ENCODE peak calls at places on chromosomes 6 and 20, in ten cellular contexts. U, J, B, O, Z, K, P, H, S and F are unnamed samples.

GRCh38 chr6:167493310-167493709 is 168.4 kb downstream of the TTLL2 start:
- DNase-seq in S (no peak), K (no peak), O (no peak), B (no peak), J (no peak), Z (no peak), U (no peak), P (no peak), H (no peak), F (no peak)

GRCh38 chr6:113476937-113477839 is 380.0 kb upstream of the MARCKS start:
- DNase-seq in B (no peak), U (no peak), K (no peak), H (no peak), O (peak), Z (peak), P (no peak), J (no peak), S (no peak), F (no peak)

GRCh38 chr6:158620963-158621693 is 23.4 kb downstream of the DYNLT1 start:
- DNase-seq in K (no peak), Z (no peak), H (no peak), S (no peak), U (no peak), P (no peak), B (no peak), O (no peak), J (no peak), F (no peak)

GRCh38 chr20:23253524-23253923 is 97.1 kb upstream of the NXT1 start:
- DNase-seq in P (no peak), H (no peak), B (no peak), Z (no peak), U (no peak), O (no peak), S (no peak), J (no peak), K (no peak), F (no peak)

GRCh38 chr20:47785900-47786762 is 850 bp upstream of the SULF2 start:
- DNase-seq in B (peak), Z (peak), P (no peak), S (no peak), H (peak), J (peak), U (peak), K (peak), O (peak), F (peak)

GRCh38 chr6:105911106-105911629 is 175.0 kb upstream of the PRDM1 start:
- DNase-seq in K (no peak), B (no peak), Z (no peak), J (no peak), O (no peak), U (no peak), S (no peak), P (no peak), H (no peak), F (no peak)

GRCh38 chr20:63191400-63191799 is 24.5 kb downstream of the YTHDF1 start:
- DNase-seq in B (no peak), U (no peak), P (no peak), O (no peak), Z (no peak), H (no peak), J (no peak), S (no peak), K (no peak), F (no peak)

GRCh38 chr6:104580452-104580851 is 279.3 kb downstream of the HACE1 start:
- DNase-seq in K (no peak), B (no peak), O (no peak), Z (no peak), U (no peak), H (no peak), P (no peak), S (no peak), J (no peak), F (no peak)

GRCh38 chr20:24675651-24676352 is 206.4 kb downstream of the SYNDIG1 start:
- DNase-seq in K (no peak), J (no peak), Z (no peak), S (no peak), B (no peak), P (no peak), H (no peak), O (no peak), U (no peak), F (no peak)

GRCh38 chr20:40844285-40844684 is 155.2 kb upstream of the MAFB start:
- DNase-seq in B (no peak), J (no peak), P (no peak), K (no peak), H (peak), O (no peak), Z (no peak), S (no peak), U (no peak), F (no peak)

GRCh38 chr6:35295521-35296315 is 1.9 kb upstream of the DEF6 start:
- DNase-seq in S (no peak), J (no peak), U (no peak), H (no peak), B (no peak), Z (no peak), K (no peak), O (no peak), P (no peak), F (no peak)

GRCh38 chr20:25246182-25246943 is 1.5 kb upstream of the PYGB start:
- DNase-seq in J (no peak), B (no peak), K (no peak), P (no peak), U (no peak), H (no peak), S (no peak), Z (no peak), O (no peak), F (no peak)

GRCh38 chr6:105954148-105954547 is 132.0 kb upstream of the PRDM1 start:
- DNase-seq in S (no peak), P (no peak), Z (no peak), J (no peak), B (no peak), U (no peak), H (no peak), K (no peak), O (no peak), F (no peak)

GRCh38 chr6:122696079-122696478 is 83.4 kb upstream of the FABP7 start:
- DNase-seq in P (no peak), Z (peak), H (no peak), S (no peak), U (no peak), K (peak), O (no peak), B (no peak), J (no peak), F (no peak)

GRCh38 chr6:12610862-12611261 is 105.7 kb upstream of the PHACTR1 start:
- DNase-seq in H (no peak), P (no peak), K (no peak), S (no peak), B (no peak), U (no peak), O (no peak), Z (no peak), J (no peak), F (no peak)

GRCh38 chr20:45827712-45828111 is 600 bp upstream of the TNNC2 start:
- DNase-seq in U (no peak), P (no peak), K (no peak), O (no peak), J (no peak), H (no peak), B (no peak), Z (no peak), S (no peak), F (no peak)

GRCh38 chr6:35449287-35449881 is 2.8 kb upstream of the FANCE start:
- DNase-seq in S (no peak), O (no peak), J (peak), B (no peak), U (peak), K (peak), Z (peak), H (peak), P (no peak), F (peak)

GRCh38 chr6:124393536-124393935 is 568.7 kb upstream of the RNF217 start:
- DNase-seq in S (no peak), K (no peak), H (no peak), B (no peak), J (no peak), P (no peak), O (no peak), U (no peak), Z (peak), F (no peak)

GRCh38 chr6:30743099-30744053 is 889 bp upstream of the FLOT1 start:
- DNase-seq in K (peak), Z (no peak), H (no peak), B (no peak), O (no peak), U (peak), P (no peak), S (no peak), J (no peak), F (no peak)

GRCh38 chr6:52174118-52174517 is 12.1 kb upstream of the IL17A start:
- DNase-seq in Z (no peak), P (no peak), K (no peak), O (no peak), B (no peak), J (no peak), H (no peak), S (no peak), U (no peak), F (no peak)

GRCh38 chr6:144662812-144663211 is 377.7 kb downstream of the UTRN start:
- DNase-seq in O (no peak), U (no peak), Z (no peak), K (no peak), P (no peak), J (no peak), H (no peak), B (no peak), S (no peak), F (no peak)

GRCh38 chr20:36199293-36200257 is 36.7 kb upstream of the AAR2 start:
- DNase-seq in J (peak), O (peak), K (peak), Z (peak), H (peak), P (peak), B (peak), U (peak), S (peak), F (peak)

GRCh38 chr6:44100088-44100550 is 27.1 kb downstream of the MRPL14 start:
- DNase-seq in S (no peak), P (no peak), H (no peak), Z (no peak), J (no peak), B (no peak), K (peak), U (no peak), O (peak), F (peak)

GRCh38 chr6:70118670-70119069 is 184.2 kb downstream of the COL9A1 start:
- DNase-seq in U (no peak), P (no peak), Z (no peak), H (no peak), S (no peak), B (no peak), K (no peak), O (no peak), J (no peak), F (no peak)

GRCh38 chr6:158149641-158150040 is 18.4 kb downstream of the SERAC1 start:
- DNase-seq in B (no peak), K (peak), O (no peak), H (no peak), U (no peak), S (no peak), J (no peak), P (no peak), Z (peak), F (no peak)

GRCh38 chr6:162123797-162124196 is 603.8 kb downstream of the PRKN start:
- DNase-seq in Z (no peak), O (no peak), H (no peak), U (no peak), B (no peak), S (no peak), P (no peak), K (no peak), J (no peak), F (peak)

GRCh38 chr6:108800510-108800909 is 47.7 kb upstream of the ARMC2 start:
- DNase-seq in B (no peak), U (no peak), O (no peak), J (no peak), Z (no peak), S (no peak), P (no peak), H (no peak), K (no peak), F (peak)

GRCh38 chr6:139402935-139403386 is 28.5 kb upstream of the CITED2 start:
- DNase-seq in H (no peak), S (no peak), Z (no peak), O (no peak), P (no peak), J (no peak), B (no peak), U (no peak), K (peak), F (no peak)

GRCh38 chr20:36392989-36393388 is 86.8 kb downstream of the DLGAP4 start:
- DNase-seq in K (no peak), O (no peak), S (no peak), J (no peak), Z (no peak), U (no peak), B (no peak), P (no peak), H (no peak), F (no peak)

GRCh38 chr20:17966432-17967312 is 1.9 kb downstream of the SNX5 start:
- DNase-seq in P (no peak), B (no peak), K (peak), Z (peak), S (no peak), H (no peak), U (peak), J (no peak), O (no peak), F (no peak)

GRCh38 chr6:163705923-163706322 is 291.4 kb downstream of the QKI start:
- DNase-seq in K (no peak), P (no peak), B (no peak), H (no peak), O (no peak), U (no peak), Z (no peak), J (no peak), S (no peak), F (no peak)

GRCh38 chr6:67102743-67103142 is 1395.7 kb upstream of the EYS start:
- DNase-seq in P (no peak), H (no peak), J (no peak), Z (peak), U (no peak), O (no peak), S (no peak), K (no peak), B (no peak), F (no peak)

GRCh38 chr6:138987643-138988468 is at the start of gene REPS1:
- DNase-seq in P (peak), J (peak), O (peak), H (peak), B (peak), Z (peak), U (peak), K (peak), S (peak), F (peak)

GRCh38 chr20:36744764-36745191 is 1.1 kb downstream of the NDRG3 start:
- DNase-seq in K (peak), U (no peak), P (no peak), B (peak), S (no peak), H (no peak), O (peak), J (peak), Z (no peak), F (peak)

GRCh38 chr6:123715243-123715863 is 78.6 kb upstream of the TRDN start:
- DNase-seq in J (peak), K (no peak), P (no peak), H (peak), O (peak), U (no peak), B (no peak), Z (peak), S (no peak), F (peak)

GRCh38 chr20:33466303-33466646 is 22.7 kb upstream of the SNTA1 start:
- DNase-seq in H (no peak), U (no peak), P (no peak), Z (no peak), J (no peak), S (no peak), O (no peak), B (no peak), K (no peak), F (no peak)

GRCh38 chr6:56913276-56914138 is 41.4 kb upstream of the BEND6 start:
- DNase-seq in K (no peak), O (no peak), Z (no peak), P (no peak), J (no peak), H (no peak), S (no peak), B (no peak), U (no peak), F (no peak)

GRCh38 chr6:24323632-24324337 is 34.1 kb downstream of the DCDC2 start:
- DNase-seq in U (no peak), H (no peak), P (no peak), B (no peak), K (no peak), J (no peak), O (no peak), Z (no peak), S (no peak), F (no peak)

GRCh38 chr6:130620338-130620781 is 206.8 kb upstream of the SMLR1 start:
- DNase-seq in H (no peak), Z (peak), K (no peak), J (no peak), P (no peak), S (no peak), U (no peak), O (no peak), B (no peak), F (no peak)